ENCODE peak calls at places on chromosomes 6 and 20, in seven cellular contexts. I is kidney, D is GM23248, J is fibroblast of lung, K is neural progenitor cell, Q is mesendoderm, W is endodermal cell. S is an unnamed sample.

GRCh38 chr6:73299171-73300073 is 36.4 kb upstream of the KHDC1 start:
- DNase-seq in I (no peak), D (peak), J (peak), K (no peak), Q (no peak), W (no peak), S (no peak)

GRCh38 chr6:31143148-31143547 is 4.3 kb upstream of the PSORS1C2 start:
- DNase-seq in I (no peak), D (peak), J (peak), K (peak), Q (peak), W (peak), S (no peak)

GRCh38 chr20:54565255-54565654 is 89.9 kb downstream of the DOK5 start:
- DNase-seq in I (no peak), D (no peak), J (no peak), K (no peak), Q (no peak), W (no peak), S (no peak)

GRCh38 chr20:20547221-20547875 is 165.1 kb downstream of the RALGAPA2 start:
- DNase-seq in I (no peak), D (peak), J (peak), K (no peak), Q (no peak), W (no peak), S (no peak)

GRCh38 chr6:4320860-4321259 is 185.5 kb upstream of the ECI2 start:
- DNase-seq in I (no peak), D (peak), J (peak), K (no peak), Q (no peak), W (no peak), S (no peak)

GRCh38 chr6:134352786-134353480 is 35.0 kb upstream of the SGK1 start:
- DNase-seq in I (no peak), D (peak), J (peak), K (peak), Q (peak), W (no peak), S (no peak)

GRCh38 chr6:13101985-13102384 is 226.4 kb downstream of the TBC1D7 start:
- DNase-seq in I (no peak), D (no peak), J (no peak), K (no peak), Q (no peak), W (no peak), S (no peak)

GRCh38 chr6:35161776-35162607 is 20.9 kb upstream of the TCP11 start:
- DNase-seq in I (no peak), D (no peak), J (peak), K (no peak), Q (no peak), W (no peak), S (no peak)

GRCh38 chr20:53657732-53658131 is 64.1 kb upstream of the ZNF217 start:
- DNase-seq in I (no peak), D (no peak), J (no peak), K (peak), Q (peak), W (peak), S (no peak)

GRCh38 chr20:9518776-9519175 is 4.4 kb downstream of the LAMP5 start:
- DNase-seq in I (no peak), D (no peak), J (no peak), K (peak), Q (peak), W (peak), S (no peak)

GRCh38 chr20:57351042-57351783 is at the start of gene RAE1:
- DNase-seq in I (peak), D (peak), J (peak), K (peak), Q (peak), W (peak), S (peak)

GRCh38 chr6:48069280-48069679 is 41.7 kb downstream of the PTCHD4 start:
- DNase-seq in I (no peak), D (peak), J (peak), K (peak), Q (peak), W (peak), S (no peak)

GRCh38 chr6:106825156-106825555 is 149.4 kb downstream of the CD24 start:
- DNase-seq in I (no peak), D (no peak), J (no peak), K (no peak), Q (peak), W (no peak), S (no peak)

GRCh38 chr6:43945778-43946100 is 175.7 kb downstream of the VEGFA start:
- DNase-seq in I (no peak), D (no peak), J (no peak), K (no peak), Q (no peak), W (no peak), S (no peak)

GRCh38 chr6:13304101-13304500 is 24.2 kb downstream of the TBC1D7 start:
- DNase-seq in I (no peak), D (no peak), J (no peak), K (no peak), Q (no peak), W (peak), S (no peak)

GRCh38 chr6:11609324-11610071 is 71.9 kb downstream of the TMEM170B start:
- DNase-seq in I (peak), D (peak), J (peak), K (peak), Q (peak), W (no peak), S (no peak)

GRCh38 chr6:9504191-9504590 is 910.7 kb downstream of the TFAP2A start:
- DNase-seq in I (no peak), D (no peak), J (no peak), K (no peak), Q (no peak), W (no peak), S (no peak)

GRCh38 chr6:133645000-133645619 is 243.8 kb upstream of the TCF21 start:
- DNase-seq in I (no peak), D (peak), J (peak), K (no peak), Q (peak), W (no peak), S (peak)

GRCh38 chr6:5112065-5112799 is 27.1 kb downstream of the PPP1R3G start:
- DNase-seq in I (no peak), D (peak), J (no peak), K (no peak), Q (no peak), W (no peak), S (no peak)

GRCh38 chr6:131694832-131695426 is 6.3 kb downstream of the OR2A4 start:
- DNase-seq in I (no peak), D (peak), J (peak), K (peak), Q (peak), W (peak), S (peak)

GRCh38 chr6:73368675-73369074 is 1.0 kb downstream of the OOEP start:
- DNase-seq in I (no peak), D (no peak), J (no peak), K (no peak), Q (peak), W (no peak), S (no peak)

GRCh38 chr20:50202677-50203076 is 12.0 kb downstream of the CEBPB start:
- DNase-seq in I (no peak), D (no peak), J (no peak), K (no peak), Q (no peak), W (no peak), S (no peak)

GRCh38 chr20:48685300-48685699 is 142.5 kb downstream of the PREX1 start:
- DNase-seq in I (no peak), D (no peak), J (no peak), K (no peak), Q (no peak), W (no peak), S (no peak)

GRCh38 chr20:50340586-50340985 is 150.0 kb downstream of the CEBPB start:
- DNase-seq in I (no peak), D (no peak), J (no peak), K (no peak), Q (no peak), W (no peak), S (no peak)

GRCh38 chr6:134347916-134348805 is 30.2 kb upstream of the SGK1 start:
- DNase-seq in I (no peak), D (peak), J (peak), K (no peak), Q (no peak), W (no peak), S (no peak)

GRCh38 chr20:8583209-8584106 is 451.4 kb downstream of the PLCB1 start:
- DNase-seq in I (no peak), D (no peak), J (no peak), K (no peak), Q (peak), W (no peak), S (no peak)

GRCh38 chr6:145175470-145175869 is 559.9 kb downstream of the EPM2A start:
- DNase-seq in I (no peak), D (no peak), J (no peak), K (no peak), Q (no peak), W (no peak), S (no peak)

GRCh38 chr20:20549699-20550098 is 162.7 kb downstream of the RALGAPA2 start:
- DNase-seq in I (no peak), D (peak), J (peak), K (no peak), Q (no peak), W (no peak), S (no peak)

GRCh38 chr20:36315545-36316351 is 9.6 kb downstream of the DLGAP4 start:
- DNase-seq in I (no peak), D (no peak), J (no peak), K (no peak), Q (no peak), W (peak), S (no peak)

GRCh38 chr6:12164508-12164770 is 125.7 kb upstream of the EDN1 start:
- DNase-seq in I (no peak), D (peak), J (peak), K (no peak), Q (no peak), W (no peak), S (no peak)

GRCh38 chr20:1108437-1108920 is 9.9 kb upstream of the PSMF1 start:
- DNase-seq in I (peak), D (peak), J (peak), K (peak), Q (peak), W (peak), S (peak)

GRCh38 chr20:63454729-63455567 is 17.5 kb downstream of the KCNQ2 start:
- DNase-seq in I (no peak), D (no peak), J (no peak), K (no peak), Q (peak), W (no peak), S (no peak)

GRCh38 chr6:141467881-141468280 is 664.8 kb upstream of the GJE1 start:
- DNase-seq in I (no peak), D (peak), J (no peak), K (no peak), Q (peak), W (peak), S (no peak)

GRCh38 chr20:12358006-12358654 is 440.4 kb downstream of the BTBD3 start:
- DNase-seq in I (no peak), D (no peak), J (no peak), K (peak), Q (peak), W (peak), S (no peak)

GRCh38 chr6:148430897-148431296 is 88.3 kb downstream of the SASH1 start:
- DNase-seq in I (no peak), D (no peak), J (no peak), K (no peak), Q (no peak), W (no peak), S (no peak)

GRCh38 chr6:81561071-81561564 is 191.4 kb downstream of the TENT5A start:
- DNase-seq in I (no peak), D (peak), J (no peak), K (no peak), Q (peak), W (no peak), S (no peak)

GRCh38 chr20:12882832-12883506 is 125.8 kb upstream of the SPTLC3 start:
- DNase-seq in I (no peak), D (peak), J (peak), K (no peak), Q (no peak), W (no peak), S (no peak)

GRCh38 chr6:20698675-20699074 is 164.4 kb downstream of the CDKAL1 start:
- DNase-seq in I (no peak), D (no peak), J (no peak), K (no peak), Q (no peak), W (no peak), S (no peak)

GRCh38 chr6:20702366-20702765 is 168.1 kb downstream of the CDKAL1 start:
- DNase-seq in I (no peak), D (no peak), J (no peak), K (no peak), Q (no peak), W (peak), S (no peak)

GRCh38 chr6:20696676-20697075 is 162.4 kb downstream of the CDKAL1 start:
- DNase-seq in I (no peak), D (peak), J (peak), K (no peak), Q (no peak), W (no peak), S (no peak)

GRCh38 chr6:20700375-20700774 is 166.1 kb downstream of the CDKAL1 start:
- DNase-seq in I (no peak), D (no peak), J (no peak), K (no peak), Q (no peak), W (no peak), S (no peak)

DNA sequence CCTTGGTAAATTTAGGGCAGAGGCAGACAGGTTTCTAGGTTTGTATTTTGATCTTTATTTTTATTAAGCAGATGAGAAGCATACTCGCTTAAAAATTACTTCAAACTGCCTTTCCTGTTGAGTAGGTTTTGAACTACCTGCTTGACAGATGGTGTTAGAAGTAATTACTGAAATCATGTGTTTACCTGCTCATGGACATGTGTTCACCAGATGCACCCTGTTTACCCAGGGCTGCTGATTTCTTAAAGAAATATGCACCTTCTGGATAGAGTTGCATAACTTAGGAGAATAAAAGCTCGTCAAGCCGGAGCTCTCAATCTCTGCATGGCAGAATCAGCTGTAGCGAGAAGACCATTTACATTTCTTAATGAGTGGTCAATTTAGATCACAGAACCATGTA is 165.1 kb downstream of the CDKAL1 start:
- DNase-seq in I (no peak), D (no peak), J (no peak), K (no peak), Q (no peak), W (no peak), S (no peak)
- H3K9ac ChIP-seq in I (no peak), D (no peak), J (no peak), K (no peak), Q (no peak), W (no peak), S (no peak)

GRCh38 chr6:96014846-96015245 is 928 bp upstream of the FUT9 start:
- DNase-seq in I (no peak), D (no peak), J (no peak), K (no peak), Q (no peak), W (no peak), S (no peak)

GRCh38 chr6:96016781-96017180 is 1.0 kb downstream of the FUT9 start:
- DNase-seq in I (no peak), D (no peak), J (no peak), K (no peak), Q (peak), W (no peak), S (no peak)

GRCh38 chr6:96015791-96016776 is at the start of gene FUT9:
- DNase-seq in I (peak), D (no peak), J (no peak), K (peak), Q (peak), W (peak), S (no peak)

GRCh38 chr6:96013531-96013930 is 2.2 kb upstream of the FUT9 start:
- DNase-seq in I (no peak), D (no peak), J (no peak), K (no peak), Q (peak), W (peak), S (no peak)

DNA sequence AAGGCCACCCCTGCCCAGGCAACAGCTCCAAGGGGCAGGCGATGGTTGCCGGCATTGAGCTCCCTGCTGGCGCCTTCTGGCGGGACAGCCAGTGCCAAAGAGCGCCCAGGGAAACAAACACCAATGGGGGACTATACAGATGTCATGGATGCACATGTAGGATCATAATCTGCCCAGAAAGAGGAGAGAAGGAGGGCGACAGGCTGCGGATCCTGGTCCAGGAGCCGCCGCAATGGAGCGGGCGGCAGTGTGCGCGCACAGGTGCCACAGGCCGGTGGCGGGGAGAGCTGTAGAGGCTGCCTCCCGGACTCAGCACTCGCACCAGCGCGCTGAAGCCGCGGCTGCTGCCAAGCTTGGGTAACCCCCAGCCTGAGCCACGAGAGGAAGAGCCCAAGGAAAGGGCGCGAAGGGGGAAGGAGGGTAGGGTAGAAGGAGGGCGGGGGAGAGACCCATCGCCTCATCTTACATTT is 418 bp upstream of the FUT9 start:
- DNase-seq in I (peak), D (no peak), J (no peak), K (peak), Q (peak), W (peak), S (no peak)
- H3K4me3 ChIP-seq in I (no peak), D (no peak), J (no peak), K (peak), Q (peak), W (peak), S (no peak)

DNA sequence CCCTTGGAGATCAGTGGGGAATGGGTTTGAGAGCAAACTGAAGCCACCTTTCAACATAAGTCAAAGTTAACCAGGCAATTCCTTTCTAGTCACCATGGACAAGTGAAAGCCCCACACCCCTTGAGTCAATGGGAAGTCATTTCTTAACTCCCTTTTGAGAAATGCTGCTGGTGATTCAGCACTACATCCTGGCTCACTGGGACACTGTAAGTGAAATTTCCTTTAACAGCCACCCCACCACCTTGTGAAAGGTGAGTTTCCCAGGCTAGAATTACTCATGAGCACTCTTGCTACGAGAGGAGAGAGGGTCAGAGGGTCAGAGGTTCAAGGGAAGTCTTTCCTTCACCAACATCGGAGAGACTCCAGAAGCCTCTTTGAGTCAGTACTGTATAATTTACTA is 93.3 kb upstream of the MARCKS start:
- DNase-seq in I (no peak), D (peak), J (peak), K (no peak), Q (peak), W (peak), S (no peak)
- H3K27ac ChIP-seq in I (no peak), D (peak), J (no peak), K (no peak), Q (no peak), W (no peak), S (no peak)

GRCh38 chr6:52611833-52612232 is 35.0 kb upstream of the TRAM2 start:
- DNase-seq in I (no peak), D (no peak), J (no peak), K (no peak), Q (peak), W (no peak), S (peak)
- H3K9ac ChIP-seq in I (no peak), D (no peak), J (no peak), K (no peak), Q (no peak), W (no peak), S (no peak)

DNA sequence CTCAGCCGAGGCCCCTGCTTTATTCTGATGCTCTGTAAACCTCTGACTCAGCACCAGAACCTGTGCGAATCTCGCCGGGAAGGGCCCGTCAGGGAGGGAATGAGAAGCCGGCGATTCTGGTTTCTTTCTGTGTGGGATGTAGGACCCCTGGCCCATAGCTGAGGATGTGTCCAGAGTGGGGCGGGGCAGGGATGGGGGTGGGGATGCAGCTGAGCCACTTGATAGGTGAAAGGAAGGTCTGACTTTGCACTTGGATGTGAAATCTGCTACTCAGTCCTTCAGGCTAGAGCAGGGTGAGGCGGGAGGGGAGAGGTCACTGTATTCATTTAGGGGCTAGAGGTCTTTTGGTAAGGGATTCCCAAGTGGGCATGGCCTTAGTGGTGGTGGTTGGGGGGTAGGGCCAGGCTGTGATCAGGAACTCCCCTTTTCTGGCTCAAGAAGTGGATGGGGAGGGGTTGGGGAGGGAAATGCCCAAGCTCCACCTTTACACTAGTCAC is 2.3 kb downstream of the TOX2 start:
- DNase-seq in I (no peak), D (peak), J (peak), K (no peak), Q (peak), W (peak), S (no peak)
- H3K4me3 ChIP-seq in I (no peak), D (peak), J (peak), K (no peak), Q (no peak), W (no peak), S (no peak)

GRCh38 chr6:15338462-15338861 is 92.6 kb downstream of the JARID2 start:
- DNase-seq in I (no peak), D (no peak), J (no peak), K (no peak), Q (no peak), W (no peak), S (no peak)
- H3K27ac ChIP-seq in I (no peak), D (no peak), J (no peak), K (peak), Q (no peak), W (no peak), S (no peak)

S was measured in colonic mucosa.